ENCODE peak calls at places on chromosomes 4 and X, in six cellular contexts. S is WTC11, R is SK-N-SH, T is HCT116, P is NB4, Y is GM12878. B is an unnamed sample.

GRCh38 chr4:162959056-162959455 is 207.6 kb downstream of the NAF1 start:
- DNase-seq in T (peak), S (peak), Y (peak), R (no peak), P (peak), B (no peak)

GRCh38 chr4:73259552-73260140 is 1.0 kb upstream of the ANKRD17 start:
- DNase-seq in Y (no peak), S (no peak), T (no peak), R (no peak), P (peak), B (no peak)

GRCh38 chr4:142315999-142316398 is 530.1 kb downstream of the INPP4B start:
- DNase-seq in Y (no peak), T (no peak), R (no peak), P (no peak), S (no peak), B (no peak)

GRCh38 chrX:79107891-79108718 is 36.4 kb upstream of the GPR174 start:
- DNase-seq in T (no peak), S (no peak), R (no peak), P (no peak), Y (peak), B (no peak)

GRCh38 chrX:154426916-154427792 is 1.3 kb upstream of the ATP6AP1 start:
- DNase-seq in S (no peak), R (no peak), T (no peak), Y (no peak), P (peak), B (no peak)

GRCh38 chr4:128840711-128841318 is 31.3 kb downstream of the JADE1 start:
- DNase-seq in R (no peak), P (no peak), S (no peak), Y (no peak), T (no peak), B (no peak)

GRCh38 chr4:128757712-128758111 is 51.8 kb upstream of the JADE1 start:
- DNase-seq in P (no peak), Y (no peak), R (no peak), T (no peak), S (no peak), B (no peak)

GRCh38 chr4:159227984-159228383 is 125.1 kb downstream of the RAPGEF2 start:
- DNase-seq in P (no peak), R (peak), S (peak), T (peak), Y (no peak), B (no peak)

GRCh38 chr4:163492951-163493504 is 1.5 kb upstream of the TMA16 start:
- DNase-seq in S (no peak), Y (no peak), T (peak), R (no peak), P (peak), B (peak)

GRCh38 chr4:54322817-54323417 is 93.8 kb downstream of the PDGFRA start:
- DNase-seq in T (peak), P (peak), Y (no peak), R (peak), S (peak), B (peak)

GRCh38 chrX:39819921-39820849 is 277.6 kb downstream of the BCOR start:
- DNase-seq in Y (no peak), S (peak), R (peak), T (no peak), P (no peak), B (no peak)

GRCh38 chrX:39815621-39816020 is 282.1 kb downstream of the BCOR start:
- DNase-seq in R (no peak), Y (no peak), P (peak), S (no peak), T (no peak), B (no peak)

GRCh38 chrX:39816871-39817731 is 280.7 kb downstream of the BCOR start:
- DNase-seq in Y (no peak), P (no peak), S (peak), R (no peak), T (no peak), B (no peak)

GRCh38 chrX:39818750-39819149 is 279.0 kb downstream of the BCOR start:
- DNase-seq in S (no peak), P (no peak), T (no peak), R (no peak), Y (no peak), B (no peak)

GRCh38 chrX:39818071-39818470 is 279.7 kb downstream of the BCOR start:
- DNase-seq in R (peak), S (no peak), T (no peak), P (no peak), Y (no peak), B (no peak)
- TF ChIP-seq MAX in R (no peak), S (no peak), T (no peak), P (no peak), Y (no peak), B (no peak)

GRCh38 chr4:6474053-6474568 is 1.7 kb upstream of the PPP2R2C start:
- DNase-seq in T (no peak), Y (no peak), R (peak), P (peak), S (peak), B (peak)

GRCh38 chr4:6471303-6472007 is 959 bp downstream of the PPP2R2C start:
- DNase-seq in Y (no peak), P (no peak), R (peak), S (no peak), T (no peak), B (peak)

GRCh38 chr4:6473264-6474052 is 1.0 kb upstream of the PPP2R2C start:
- DNase-seq in Y (no peak), R (no peak), S (no peak), T (no peak), P (no peak), B (no peak)

GRCh38 chr4:6472008-6472386 is 417 bp downstream of the PPP2R2C start:
- DNase-seq in P (no peak), R (no peak), T (no peak), S (no peak), Y (no peak), B (no peak)

DNA sequence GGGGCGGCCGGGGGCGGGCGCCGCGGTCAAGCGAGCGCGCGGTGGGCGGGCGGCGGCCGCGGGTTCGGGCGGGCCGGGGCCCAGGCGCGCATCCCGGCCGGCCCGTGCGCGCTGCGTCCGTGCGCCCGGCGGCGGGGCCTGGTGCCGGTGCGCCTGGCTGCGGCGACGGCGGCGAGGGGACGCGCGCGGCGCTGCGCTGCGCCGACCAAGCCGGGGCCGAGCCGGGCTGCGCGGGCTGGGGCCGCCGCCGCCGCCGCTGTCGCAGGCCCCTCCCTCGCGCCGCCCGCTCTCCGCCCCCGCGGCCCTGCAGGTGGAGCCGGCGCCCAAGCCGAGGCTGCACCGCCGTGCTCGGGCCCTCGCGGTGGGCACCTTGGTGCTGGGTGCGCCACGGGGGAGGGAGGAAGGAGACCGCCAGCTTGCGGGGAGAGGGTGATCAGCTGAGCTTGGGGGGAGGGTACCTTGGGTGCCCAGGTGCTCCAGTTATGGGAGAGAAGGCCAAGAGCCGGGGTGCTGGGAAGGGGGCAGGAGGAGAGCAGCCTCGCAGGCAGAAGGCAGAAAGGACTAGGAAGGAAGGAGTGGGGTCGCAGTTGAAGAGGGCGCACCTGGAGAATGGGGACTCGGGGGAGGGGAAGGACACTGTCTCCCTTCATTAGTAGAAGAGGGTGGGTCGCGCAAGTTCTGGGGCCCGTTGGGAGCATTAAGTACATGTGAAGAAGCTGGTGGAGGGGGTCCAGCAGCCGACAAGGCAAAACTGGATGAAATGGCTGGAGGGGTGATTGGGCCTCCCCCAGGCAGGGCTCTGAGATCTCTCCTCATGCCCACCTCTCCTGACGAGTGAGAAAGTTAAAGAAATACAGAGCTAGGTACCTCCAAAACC is at the start of gene PPP2R2C:
- DNase-seq in R (peak), T (no peak), P (no peak), S (peak), Y (no peak), B (peak)
- TF ChIP-seq MAX in R (no peak), T (no peak), P (no peak), S (no peak), Y (no peak), B (no peak)

GRCh38 chrX:71178908-71179307 is 34.3 kb downstream of the NLGN3 start:
- DNase-seq in Y (peak), R (peak), P (peak), S (peak), T (peak), B (peak)
- TF ChIP-seq MAX in Y (no peak), R (no peak), P (no peak), S (no peak), T (no peak), B (no peak)

GRCh38 chr4:137420901-137421384 is 111.4 kb downstream of the PCDH18 start:
- DNase-seq in R (no peak), T (no peak), P (no peak), S (peak), Y (no peak), B (no peak)
- TF ChIP-seq MAX in R (no peak), T (no peak), P (no peak), S (no peak), Y (no peak), B (no peak)

DNA sequence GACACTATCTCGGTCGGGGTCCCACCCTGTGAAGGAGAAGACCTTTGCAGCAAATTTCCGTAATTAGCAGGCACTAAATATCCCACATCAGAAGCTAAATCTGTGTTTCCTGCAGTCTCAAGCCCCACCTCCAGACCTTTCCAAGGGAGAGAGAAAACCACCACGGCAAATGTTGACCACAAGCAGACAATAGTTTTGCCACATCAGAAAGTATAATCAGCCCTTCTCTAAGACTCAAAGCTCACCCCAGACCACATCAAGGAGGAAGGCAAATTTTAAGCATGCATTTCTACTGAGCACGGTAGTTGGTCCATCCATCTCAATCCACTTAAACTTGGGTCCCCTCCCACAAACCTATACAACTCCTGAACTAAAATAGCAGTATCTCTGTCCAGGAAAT is 398.5 kb downstream of the GPM6A start:
- DNase-seq in P (no peak), Y (no peak), R (no peak), T (no peak), S (no peak), B (no peak)
- TF ChIP-seq MAX in P (no peak), Y (no peak), R (no peak), T (no peak), S (no peak), B (no peak)

B was measured in A549.